ENCODE peak calls at places on chromosome 9, in eight cellular contexts. One of them, this sample, is unnamed.

GRCh38 chr9:74755355-74755754 is 132.4 kb downstream of the TRPM6 start:
- DNase-seq in aorta: no peak
- DNase-seq in NCI-H1694 treated with DMSO at 0.1 percent for 48 hours: no peak
- DNase-seq in A172: no peak
- DNase-seq in CD4-positive, alpha-beta T cell: no peak
- DNase-seq in AG10803: no peak
- DNase-seq in adipocyte: no peak
- DNase-seq in SK-MEL-5: no peak
- DNase-seq in this sample: no peak

GRCh38 chr9:95494022-95494415 is 22.8 kb downstream of the PTCH1 start:
- DNase-seq in A172: peak; percentile 49
- DNase-seq in AG10803: no peak
- DNase-seq in adipocyte: no peak
- DNase-seq in SK-MEL-5: no peak
- DNase-seq in aorta: no peak
- DNase-seq in CD4-positive, alpha-beta T cell: no peak
- DNase-seq in NCI-H1694 treated with DMSO at 0.1 percent for 48 hours: peak; percentile 71
- DNase-seq in this sample: no peak

GRCh38 chr9:129262261-129262660 is 84.2 kb upstream of the IER5L start:
- DNase-seq in SK-MEL-5: no peak
- DNase-seq in AG10803: no peak
- DNase-seq in NCI-H1694 treated with DMSO at 0.1 percent for 48 hours: no peak
- DNase-seq in aorta: peak; percentile 35
- DNase-seq in CD4-positive, alpha-beta T cell: no peak
- DNase-seq in A172: peak; percentile 61
- DNase-seq in adipocyte: no peak
- DNase-seq in this sample: no peak

GRCh38 chr9:116391306-116391900 is 237.8 kb downstream of the PAPPA start:
- DNase-seq in NCI-H1694 treated with DMSO at 0.1 percent for 48 hours: no peak
- DNase-seq in CD4-positive, alpha-beta T cell: no peak
- DNase-seq in SK-MEL-5: no peak
- DNase-seq in adipocyte: no peak
- DNase-seq in AG10803: peak; percentile 81
- DNase-seq in A172: no peak
- DNase-seq in aorta: no peak
- DNase-seq in this sample: peak; percentile 41

GRCh38 chr9:128498911-128499310 is 5.6 kb upstream of the GLE1 start:
- DNase-seq in A172: no peak
- DNase-seq in aorta: no peak
- DNase-seq in SK-MEL-5: no peak
- DNase-seq in AG10803: no peak
- DNase-seq in CD4-positive, alpha-beta T cell: no peak
- DNase-seq in NCI-H1694 treated with DMSO at 0.1 percent for 48 hours: no peak
- DNase-seq in adipocyte: no peak
- DNase-seq in this sample: no peak

GRCh38 chr9:129278391-129279237 is 100.6 kb upstream of the IER5L start:
- DNase-seq in A172: peak; percentile 41
- DNase-seq in adipocyte: peak; percentile 11
- DNase-seq in CD4-positive, alpha-beta T cell: no peak
- DNase-seq in NCI-H1694 treated with DMSO at 0.1 percent for 48 hours: peak; percentile 2
- DNase-seq in aorta: peak; percentile 31
- DNase-seq in AG10803: no peak
- DNase-seq in SK-MEL-5: no peak
- DNase-seq in this sample: no peak

GRCh38 chr9:91689006-91689405 is 261.0 kb downstream of the ROR2 start:
- DNase-seq in NCI-H1694 treated with DMSO at 0.1 percent for 48 hours: no peak
- DNase-seq in CD4-positive, alpha-beta T cell: no peak
- DNase-seq in A172: no peak
- DNase-seq in adipocyte: no peak
- DNase-seq in AG10803: no peak
- DNase-seq in aorta: no peak
- DNase-seq in SK-MEL-5: no peak
- DNase-seq in this sample: no peak

GRCh38 chr9:130899051-130899748 is 2.6 kb upstream of the QRFP start:
- DNase-seq in aorta: no peak
- DNase-seq in NCI-H1694 treated with DMSO at 0.1 percent for 48 hours: no peak
- DNase-seq in CD4-positive, alpha-beta T cell: no peak
- DNase-seq in A172: no peak
- DNase-seq in adipocyte: no peak
- DNase-seq in AG10803: no peak
- DNase-seq in SK-MEL-5: no peak
- DNase-seq in this sample: no peak

GRCh38 chr9:5392285-5392684 is 45.4 kb downstream of the PLGRKT start:
- DNase-seq in CD4-positive, alpha-beta T cell: no peak
- DNase-seq in aorta: no peak
- DNase-seq in AG10803: peak; percentile 1
- DNase-seq in SK-MEL-5: no peak
- DNase-seq in A172: no peak
- DNase-seq in adipocyte: no peak
- DNase-seq in NCI-H1694 treated with DMSO at 0.1 percent for 48 hours: no peak
- DNase-seq in this sample: no peak

GRCh38 chr9:12633016-12633765 is 60.0 kb upstream of the TYRP1 start:
- DNase-seq in A172: no peak
- DNase-seq in CD4-positive, alpha-beta T cell: no peak
- DNase-seq in adipocyte: no peak
- DNase-seq in AG10803: no peak
- DNase-seq in SK-MEL-5: no peak
- DNase-seq in aorta: no peak
- DNase-seq in NCI-H1694 treated with DMSO at 0.1 percent for 48 hours: no peak
- DNase-seq in this sample: no peak

GRCh38 chr9:123657099-123657498 is 272.8 kb downstream of the DENND1A start:
- DNase-seq in SK-MEL-5: no peak
- DNase-seq in AG10803: no peak
- DNase-seq in NCI-H1694 treated with DMSO at 0.1 percent for 48 hours: no peak
- DNase-seq in A172: no peak
- DNase-seq in aorta: no peak
- DNase-seq in CD4-positive, alpha-beta T cell: no peak
- DNase-seq in adipocyte: no peak
- DNase-seq in this sample: no peak

GRCh38 chr9:126435105-126435504 is 108.5 kb downstream of the MVB12B start:
- DNase-seq in SK-MEL-5: no peak
- DNase-seq in CD4-positive, alpha-beta T cell: no peak
- DNase-seq in aorta: no peak
- DNase-seq in AG10803: no peak
- DNase-seq in A172: no peak
- DNase-seq in adipocyte: no peak
- DNase-seq in NCI-H1694 treated with DMSO at 0.1 percent for 48 hours: no peak
- DNase-seq in this sample: no peak

GRCh38 chr9:126613656-126614055 is at the start of gene LMX1B:
- DNase-seq in SK-MEL-5: peak; percentile 72
- DNase-seq in CD4-positive, alpha-beta T cell: no peak
- DNase-seq in aorta: no peak
- DNase-seq in NCI-H1694 treated with DMSO at 0.1 percent for 48 hours: peak; percentile 10
- DNase-seq in A172: no peak
- DNase-seq in AG10803: peak; percentile 62
- DNase-seq in adipocyte: no peak
- DNase-seq in this sample: peak; percentile 1

GRCh38 chr9:87479801-87480201 is 17.9 kb upstream of the DAPK1 start:
- DNase-seq in CD4-positive, alpha-beta T cell: no peak
- DNase-seq in SK-MEL-5: no peak
- DNase-seq in adipocyte: no peak
- DNase-seq in AG10803: peak; percentile 28
- DNase-seq in aorta: peak; percentile 74
- DNase-seq in A172: peak; percentile 95
- DNase-seq in NCI-H1694 treated with DMSO at 0.1 percent for 48 hours: no peak
- DNase-seq in this sample: no peak

GRCh38 chr9:134304306-134304705 is 21.9 kb upstream of the RXRA start:
- DNase-seq in aorta: peak; percentile 16
- DNase-seq in NCI-H1694 treated with DMSO at 0.1 percent for 48 hours: no peak
- DNase-seq in SK-MEL-5: no peak
- DNase-seq in adipocyte: no peak
- DNase-seq in CD4-positive, alpha-beta T cell: no peak
- DNase-seq in AG10803: no peak
- DNase-seq in A172: no peak
- DNase-seq in this sample: no peak

GRCh38 chr9:129174724-129175514 is 3.1 kb downstream of the IER5L start:
- DNase-seq in SK-MEL-5: peak; percentile 79
- DNase-seq in aorta: peak; percentile 95
- DNase-seq in adipocyte: peak; percentile 95
- DNase-seq in CD4-positive, alpha-beta T cell: no peak
- DNase-seq in AG10803: peak; percentile 97
- DNase-seq in NCI-H1694 treated with DMSO at 0.1 percent for 48 hours: peak; percentile 43
- DNase-seq in A172: peak; percentile 78
- DNase-seq in this sample: peak; percentile 80

GRCh38 chr9:135618866-135619598 is 20.3 kb downstream of the GLT6D1 start:
- DNase-seq in AG10803: no peak
- DNase-seq in NCI-H1694 treated with DMSO at 0.1 percent for 48 hours: no peak
- DNase-seq in SK-MEL-5: no peak
- DNase-seq in aorta: no peak
- DNase-seq in CD4-positive, alpha-beta T cell: no peak
- DNase-seq in A172: no peak
- DNase-seq in adipocyte: no peak
- DNase-seq in this sample: no peak

GRCh38 chr9:13823021-13823420 is 490.9 kb downstream of the NFIB start:
- DNase-seq in NCI-H1694 treated with DMSO at 0.1 percent for 48 hours: no peak
- DNase-seq in adipocyte: peak; percentile 60
- DNase-seq in A172: no peak
- DNase-seq in CD4-positive, alpha-beta T cell: no peak
- DNase-seq in AG10803: peak; percentile 36
- DNase-seq in SK-MEL-5: no peak
- DNase-seq in aorta: no peak
- DNase-seq in this sample: peak; percentile 19

GRCh38 chr9:121851641-121852091 is 200.2 kb downstream of the DAB2IP start:
- DNase-seq in A172: no peak
- DNase-seq in SK-MEL-5: no peak
- DNase-seq in CD4-positive, alpha-beta T cell: no peak
- DNase-seq in NCI-H1694 treated with DMSO at 0.1 percent for 48 hours: no peak
- DNase-seq in adipocyte: no peak
- DNase-seq in AG10803: no peak
- DNase-seq in aorta: no peak
- DNase-seq in this sample: no peak

GRCh38 chr9:75087279-75087823 is 604 bp downstream of the NMRK1 start:
- DNase-seq in NCI-H1694 treated with DMSO at 0.1 percent for 48 hours: peak; percentile 0
- DNase-seq in aorta: peak; percentile 69
- DNase-seq in A172: peak; percentile 27
- DNase-seq in CD4-positive, alpha-beta T cell: peak; percentile 45
- DNase-seq in SK-MEL-5: peak; percentile 63
- DNase-seq in AG10803: peak; percentile 62
- DNase-seq in adipocyte: peak; percentile 72
- DNase-seq in this sample: no peak

GRCh38 chr9:133421615-133422542 is at the start of gene ADAMTS13:
- DNase-seq in AG10803: no peak
- DNase-seq in CD4-positive, alpha-beta T cell: no peak
- DNase-seq in SK-MEL-5: peak; percentile 37
- DNase-seq in adipocyte: no peak
- DNase-seq in aorta: no peak
- DNase-seq in A172: peak; percentile 40
- DNase-seq in NCI-H1694 treated with DMSO at 0.1 percent for 48 hours: no peak
- DNase-seq in this sample: no peak

GRCh38 chr9:134375011-134375390 is 48.7 kb downstream of the RXRA start:
- DNase-seq in adipocyte: no peak
- DNase-seq in CD4-positive, alpha-beta T cell: no peak
- DNase-seq in aorta: peak; percentile 74
- DNase-seq in A172: no peak
- DNase-seq in AG10803: peak; percentile 32
- DNase-seq in SK-MEL-5: no peak
- DNase-seq in NCI-H1694 treated with DMSO at 0.1 percent for 48 hours: no peak
- DNase-seq in this sample: no peak

GRCh38 chr9:86669442-86669841 is 277.9 kb downstream of the GAS1 start:
- DNase-seq in SK-MEL-5: no peak
- DNase-seq in adipocyte: no peak
- DNase-seq in aorta: no peak
- DNase-seq in NCI-H1694 treated with DMSO at 0.1 percent for 48 hours: no peak
- DNase-seq in AG10803: peak; percentile 27
- DNase-seq in CD4-positive, alpha-beta T cell: no peak
- DNase-seq in A172: no peak
- DNase-seq in this sample: no peak

GRCh38 chr9:94951591-94952115 is 225.2 kb downstream of the AOPEP start:
- DNase-seq in SK-MEL-5: no peak
- DNase-seq in NCI-H1694 treated with DMSO at 0.1 percent for 48 hours: no peak
- DNase-seq in A172: no peak
- DNase-seq in adipocyte: no peak
- DNase-seq in CD4-positive, alpha-beta T cell: no peak
- DNase-seq in aorta: no peak
- DNase-seq in AG10803: no peak
- DNase-seq in this sample: no peak

GRCh38 chr9:94526951-94527350 is 27.9 kb upstream of the PCAT7 start:
- DNase-seq in adipocyte: no peak
- DNase-seq in AG10803: no peak
- DNase-seq in aorta: no peak
- DNase-seq in SK-MEL-5: no peak
- DNase-seq in CD4-positive, alpha-beta T cell: no peak
- DNase-seq in A172: no peak
- DNase-seq in NCI-H1694 treated with DMSO at 0.1 percent for 48 hours: no peak
- DNase-seq in this sample: no peak

GRCh38 chr9:113807173-113808061 is 68.7 kb upstream of the ZNF618 start:
- DNase-seq in adipocyte: peak; percentile 80
- DNase-seq in AG10803: peak; percentile 55
- DNase-seq in A172: peak; percentile 40
- DNase-seq in SK-MEL-5: peak; percentile 75
- DNase-seq in aorta: peak; percentile 62
- DNase-seq in NCI-H1694 treated with DMSO at 0.1 percent for 48 hours: peak; percentile 67
- DNase-seq in CD4-positive, alpha-beta T cell: no peak
- DNase-seq in this sample: peak; percentile 6

GRCh38 chr9:12718482-12719026 is 25.4 kb downstream of the TYRP1 start:
- DNase-seq in aorta: no peak
- DNase-seq in AG10803: peak; percentile 77
- DNase-seq in NCI-H1694 treated with DMSO at 0.1 percent for 48 hours: peak; percentile 98
- DNase-seq in CD4-positive, alpha-beta T cell: no peak
- DNase-seq in A172: no peak
- DNase-seq in adipocyte: peak; percentile 55
- DNase-seq in SK-MEL-5: no peak
- DNase-seq in this sample: peak; percentile 77

GRCh38 chr9:131739192-131739961 is 499 bp downstream of the RAPGEF1 start:
- DNase-seq in adipocyte: peak; percentile 72
- DNase-seq in SK-MEL-5: no peak
- DNase-seq in CD4-positive, alpha-beta T cell: no peak
- DNase-seq in AG10803: peak; percentile 29
- DNase-seq in NCI-H1694 treated with DMSO at 0.1 percent for 48 hours: no peak
- DNase-seq in aorta: peak; percentile 63
- DNase-seq in A172: no peak
- DNase-seq in this sample: no peak

GRCh38 chr9:127574089-127574921 is 37.8 kb upstream of the STXBP1 start:
- DNase-seq in aorta: peak; percentile 74
- DNase-seq in adipocyte: peak; percentile 79
- DNase-seq in AG10803: peak; percentile 67
- DNase-seq in A172: peak; percentile 97
- DNase-seq in CD4-positive, alpha-beta T cell: no peak
- DNase-seq in SK-MEL-5: peak; percentile 50
- DNase-seq in NCI-H1694 treated with DMSO at 0.1 percent for 48 hours: peak; percentile 73
- DNase-seq in this sample: no peak

GRCh38 chr9:87713278-87713989 is 12.5 kb upstream of the CTSL start:
- DNase-seq in AG10803: peak; percentile 99
- DNase-seq in aorta: peak; percentile 94
- DNase-seq in NCI-H1694 treated with DMSO at 0.1 percent for 48 hours: no peak
- DNase-seq in CD4-positive, alpha-beta T cell: no peak
- DNase-seq in SK-MEL-5: peak; percentile 98
- DNase-seq in adipocyte: peak; percentile 92
- DNase-seq in A172: peak; percentile 99
- DNase-seq in this sample: peak; percentile 100

GRCh38 chr9:32427111-32427873 is 42.8 kb downstream of the ACO1 start:
- DNase-seq in CD4-positive, alpha-beta T cell: no peak
- DNase-seq in NCI-H1694 treated with DMSO at 0.1 percent for 48 hours: no peak
- DNase-seq in A172: no peak
- DNase-seq in adipocyte: peak; percentile 24
- DNase-seq in SK-MEL-5: no peak
- DNase-seq in aorta: no peak
- DNase-seq in AG10803: no peak
- DNase-seq in this sample: no peak

GRCh38 chr9:92455217-92455616 is 27.1 kb downstream of the ASPN start:
- DNase-seq in CD4-positive, alpha-beta T cell: no peak
- DNase-seq in A172: peak; percentile 9
- DNase-seq in adipocyte: peak; percentile 4
- DNase-seq in aorta: no peak
- DNase-seq in SK-MEL-5: peak; percentile 32
- DNase-seq in AG10803: no peak
- DNase-seq in NCI-H1694 treated with DMSO at 0.1 percent for 48 hours: no peak
- DNase-seq in this sample: no peak

GRCh38 chr9:125233678-125234077 is 7.5 kb downstream of the HSPA5 start:
- DNase-seq in SK-MEL-5: peak; percentile 62
- DNase-seq in aorta: no peak
- DNase-seq in AG10803: peak; percentile 97
- DNase-seq in NCI-H1694 treated with DMSO at 0.1 percent for 48 hours: no peak
- DNase-seq in CD4-positive, alpha-beta T cell: no peak
- DNase-seq in adipocyte: peak; percentile 90
- DNase-seq in A172: peak; percentile 98
- DNase-seq in this sample: peak; percentile 97

GRCh38 chr9:976805-977360 is 428 bp downstream of the DMRT3 start:
- DNase-seq in AG10803: no peak
- DNase-seq in adipocyte: no peak
- DNase-seq in CD4-positive, alpha-beta T cell: no peak
- DNase-seq in A172: no peak
- DNase-seq in aorta: no peak
- DNase-seq in NCI-H1694 treated with DMSO at 0.1 percent for 48 hours: peak; percentile 9
- DNase-seq in SK-MEL-5: no peak
- DNase-seq in this sample: no peak

This sample was measured in skeletal muscle cell.